ENCODE peak calls at places on chromosomes 3 and 15, in four cellular contexts. U is CD4-positive, alpha-beta T cell; T is T-helper 17 cell; N is activated T-cell treated with anti-CD3 and anti-CD28 coated beads, Interleukin-2, amount 50 U/mL, for 72 hours. I is an unnamed sample.

GRCh38 chr15:22887157-22887951 is 48.9 kb downstream of the NIPA2 start:
- DNase-seq in U (no peak), T (no peak), N (no peak), I (no peak)

GRCh38 chr3:108208831-108209230 is 13.4 kb downstream of the IFT57 start:
- DNase-seq in U (no peak), T (no peak), N (no peak), I (no peak)

GRCh38 chr3:58748024-58748423 is 81.5 kb upstream of the FAM3D start:
- DNase-seq in U (no peak), T (no peak), N (no peak), I (no peak)

GRCh38 chr3:61828158-61828874 is 266.9 kb downstream of the PTPRG start:
- DNase-seq in U (no peak), T (no peak), N (no peak), I (no peak)

GRCh38 chr3:165895919-165896318 is 58.7 kb upstream of the BCHE start:
- DNase-seq in U (no peak), T (no peak), N (no peak), I (peak)

GRCh38 chr3:105728913-105729312 is 139.9 kb downstream of the CBLB start:
- DNase-seq in U (no peak), T (no peak), N (no peak), I (no peak)

GRCh38 chr3:150349314-150350097 is 58.6 kb upstream of the TSC22D2 start:
- DNase-seq in U (no peak), T (no peak), N (no peak), I (no peak)

GRCh38 chr3:2354702-2355101 is 256.0 kb downstream of the CNTN4 start:
- DNase-seq in U (no peak), T (no peak), N (no peak), I (no peak)

GRCh38 chr3:121627622-121628021 is 33.1 kb downstream of the HCLS1 start:
- DNase-seq in U (no peak), T (no peak), N (no peak), I (no peak)

GRCh38 chr3:33115024-33115768 is 1.4 kb downstream of the CRTAP start:
- DNase-seq in U (no peak), T (no peak), N (no peak), I (peak)

GRCh38 chr15:44595656-44596510 is 58.9 kb downstream of the EIF3J start:
- DNase-seq in U (no peak), T (no peak), N (no peak), I (no peak)

GRCh38 chr3:71753716-71754609 is at the start of gene GPR27:
- DNase-seq in U (no peak), T (no peak), N (peak), I (no peak)

GRCh38 chr15:67063689-67064606 is 1.5 kb upstream of the SMAD3 start:
- DNase-seq in U (peak), T (no peak), N (no peak), I (peak)

GRCh38 chr3:46013316-46014094 is 13.8 kb downstream of the XCR1 start:
- DNase-seq in U (no peak), T (no peak), N (no peak), I (no peak)

GRCh38 chr3:158470944-158471638 is 99.9 kb upstream of the MLF1 start:
- DNase-seq in U (no peak), T (no peak), N (no peak), I (no peak)

GRCh38 chr3:36792342-36792741 is 28.0 kb upstream of the DCLK3 start:
- DNase-seq in U (no peak), T (no peak), N (peak), I (peak)

GRCh38 chr3:16836505-16837237 is 48.1 kb upstream of the PLCL2 start:
- DNase-seq in U (no peak), T (no peak), N (no peak), I (no peak)

GRCh38 chr3:24220859-24221657 is 273.6 kb downstream of the THRB start:
- DNase-seq in U (no peak), T (no peak), N (no peak), I (no peak)

GRCh38 chr15:82178061-82178460 is 84.5 kb downstream of the EFL1 start:
- DNase-seq in U (no peak), T (no peak), N (no peak), I (no peak)

GRCh38 chr15:71565006-71565405 is 245.3 kb upstream of the NR2E3 start:
- DNase-seq in U (no peak), T (no peak), N (no peak), I (no peak)

GRCh38 chr3:107428051-107428858 is 51.0 kb downstream of the CCDC54 start:
- DNase-seq in U (no peak), T (no peak), N (no peak), I (peak)

GRCh38 chr15:95284487-95284886 is 1046.0 kb upstream of the NR2F2 start:
- DNase-seq in U (no peak), T (no peak), N (no peak), I (no peak)